ENCODE peak calls at places on chromosome 14, in ten cellular contexts. P, T, R, F, J, U, Z, C, X and V are unnamed samples.

GRCh38 chr14:78611031-78611430 is 440.9 kb downstream of the NRXN3 start:
- DNase-seq in P (no peak), T (no peak), R (no peak), F (no peak), J (no peak), U (no peak), Z (no peak), C (no peak), X (no peak), V (no peak)

GRCh38 chr14:80491562-80492139 is 280.3 kb upstream of the DIO2 start:
- DNase-seq in P (no peak), T (no peak), R (no peak), F (no peak), J (no peak), U (no peak), Z (no peak), C (no peak), X (peak), V (no peak)

GRCh38 chr14:105411985-105412767 is 7.5 kb upstream of the MTA1 start:
- DNase-seq in P (no peak), T (peak), R (no peak), F (no peak), J (no peak), U (no peak), Z (no peak), C (no peak), X (no peak), V (no peak)

GRCh38 chr14:68111733-68112270 is 292.2 kb downstream of the RAD51B start:
- DNase-seq in P (no peak), T (peak), R (no peak), F (no peak), J (no peak), U (no peak), Z (no peak), C (no peak), X (no peak), V (no peak)

GRCh38 chr14:90760591-90761316 is 55.5 kb downstream of the TTC7B start:
- DNase-seq in P (no peak), T (peak), R (no peak), F (no peak), J (peak), U (no peak), Z (no peak), C (no peak), X (peak), V (no peak)

GRCh38 chr14:96279564-96279963 is 23.6 kb downstream of the BDKRB1 start:
- DNase-seq in P (no peak), T (no peak), R (no peak), F (no peak), J (peak), U (no peak), Z (no peak), C (no peak), X (peak), V (no peak)

GRCh38 chr14:49314756-49315155 is 271.4 kb downstream of the RPS29 start:
- DNase-seq in P (no peak), T (no peak), R (no peak), F (no peak), J (peak), U (no peak), Z (no peak), C (no peak), X (no peak), V (no peak)

GRCh38 chr14:103286968-103287850 is 46.8 kb upstream of the EIF5 start:
- DNase-seq in P (no peak), T (no peak), R (no peak), F (no peak), J (no peak), U (no peak), Z (no peak), C (peak), X (no peak), V (no peak)

GRCh38 chr14:86781111-86781510 is 1211.9 kb downstream of the GALC start:
- DNase-seq in P (no peak), T (no peak), R (no peak), F (no peak), J (no peak), U (no peak), Z (no peak), C (no peak), X (no peak), V (no peak)

GRCh38 chr14:69673578-69674305 is 62.3 kb downstream of the SUSD6 start:
- DNase-seq in P (no peak), T (no peak), R (peak), F (no peak), J (no peak), U (no peak), Z (no peak), C (no peak), X (no peak), V (no peak)

GRCh38 chr14:97336179-97336578 is 539.0 kb downstream of the VRK1 start:
- DNase-seq in P (no peak), T (no peak), R (no peak), F (no peak), J (no peak), U (no peak), Z (no peak), C (no peak), X (no peak), V (peak)

DNA sequence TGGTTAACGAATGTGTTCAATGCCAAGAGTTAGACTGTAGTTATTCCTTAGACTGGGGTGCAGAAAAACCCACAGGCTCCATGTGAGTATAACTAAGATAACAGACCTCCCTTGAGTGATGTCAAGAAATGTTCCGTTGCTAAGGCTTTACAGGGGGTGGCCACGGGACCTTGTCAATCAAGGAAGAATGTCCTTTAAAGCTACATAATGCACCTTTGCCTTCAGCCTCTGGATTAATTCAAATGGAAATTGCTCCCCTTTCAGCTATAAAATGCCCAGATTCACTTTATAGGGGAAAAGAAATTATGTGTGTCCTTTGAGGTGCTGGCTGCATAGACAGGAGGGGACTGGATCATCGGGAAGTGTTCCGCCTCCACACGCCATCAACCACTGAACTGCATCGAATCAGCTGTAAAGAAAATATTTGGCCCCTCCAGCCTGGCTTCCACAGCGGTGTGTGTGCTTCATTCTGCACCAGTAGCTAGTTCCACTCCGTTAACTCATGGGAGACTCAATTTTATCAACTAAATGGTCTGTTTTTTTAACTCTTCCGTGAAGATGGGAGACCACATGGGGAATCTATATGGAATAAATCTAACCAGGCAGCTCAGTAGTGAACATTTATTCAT is 415.4 kb downstream of the DPF3 start:
- DNase-seq in P (no peak), T (no peak), R (no peak), F (no peak), J (no peak), U (no peak), Z (no peak), C (peak), X (no peak), V (no peak)
- H3K4me3 ChIP-seq in P (no peak), T (no peak), R (no peak), F (no peak), J (no peak), U (no peak), Z (no peak), C (no peak), X (no peak), V (no peak)

GRCh38 chr14:92039073-92039719 is 663 bp downstream of the TRIP11 start:
- DNase-seq in P (peak), T (peak), R (no peak), F (peak), J (peak), U (no peak), Z (no peak), C (no peak), X (peak), V (peak)

GRCh38 chr14:92039720-92040430 is at the start of gene TRIP11:
- DNase-seq in P (peak), T (peak), R (peak), F (peak), J (peak), U (peak), Z (peak), C (no peak), X (peak), V (peak)

GRCh38 chr14:92040431-92041040 is 677 bp upstream of the TRIP11 start:
- DNase-seq in P (no peak), T (no peak), R (peak), F (peak), J (peak), U (no peak), Z (peak), C (no peak), X (peak), V (peak)

GRCh38 chr14:92037989-92038388 is 1.9 kb downstream of the TRIP11 start:
- DNase-seq in P (no peak), T (no peak), R (no peak), F (no peak), J (peak), U (no peak), Z (no peak), C (no peak), X (no peak), V (no peak)

DNA sequence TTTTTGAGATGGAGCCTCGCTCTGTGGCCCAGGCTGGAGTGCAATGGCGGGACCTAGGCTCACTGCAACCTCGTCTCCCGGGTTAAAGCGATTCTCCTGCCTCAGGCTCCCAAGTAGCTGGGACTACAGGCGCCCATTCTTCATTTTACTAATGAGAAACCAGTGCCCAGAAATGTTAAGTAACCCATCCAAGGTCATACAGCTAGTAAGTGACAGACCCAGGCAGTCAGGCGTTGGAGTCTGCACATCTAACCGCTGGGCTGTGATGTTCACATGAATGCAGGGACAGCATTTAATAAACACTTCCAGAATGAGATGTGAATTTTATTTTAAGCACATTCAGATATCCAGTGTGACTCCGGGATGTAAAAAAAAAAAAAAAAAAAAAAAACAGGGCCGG is 1.3 kb upstream of the TRIP11 start:
- DNase-seq in P (no peak), T (no peak), R (no peak), F (no peak), J (no peak), U (no peak), Z (no peak), C (no peak), X (no peak), V (no peak)
- H3K4me3 ChIP-seq in P (peak), T (no peak), R (no peak), F (peak), J (no peak), U (peak), Z (peak), C (peak), X (no peak), V (peak)

GRCh38 chr14:56310643-56311042 is 192.4 kb downstream of the PELI2 start:
- DNase-seq in P (no peak), T (no peak), R (no peak), F (no peak), J (peak), U (no peak), Z (no peak), C (no peak), X (peak), V (no peak)
- H3K4me3 ChIP-seq in P (no peak), T (no peak), R (no peak), F (no peak), J (no peak), U (no peak), Z (no peak), C (no peak), X (no peak), V (no peak)

DNA sequence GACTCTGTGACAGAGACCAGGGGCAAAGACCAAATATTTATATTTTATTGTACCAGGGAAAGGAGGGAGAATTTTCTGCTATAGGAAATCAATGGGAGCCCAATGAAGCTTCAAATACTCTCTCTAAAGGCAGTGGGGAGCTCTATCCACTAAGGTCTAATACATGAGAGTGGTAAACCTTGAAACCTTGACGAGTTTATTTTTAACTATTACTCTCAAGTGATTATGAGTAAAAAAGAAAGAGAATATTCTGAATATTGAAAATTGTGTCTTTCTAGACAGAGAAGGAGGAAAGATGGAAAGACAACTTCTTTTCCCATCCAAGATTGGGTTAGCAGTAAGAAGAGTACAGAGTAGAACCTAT is 1722.1 kb upstream of the SEL1L start:
- DNase-seq in P (no peak), T (no peak), R (no peak), F (no peak), J (no peak), U (no peak), Z (no peak), C (no peak), X (no peak), V (no peak)
- H3K4me3 ChIP-seq in P (no peak), T (no peak), R (no peak), F (no peak), J (no peak), U (no peak), Z (no peak), C (no peak), X (no peak), V (no peak)

GRCh38 chr14:99043756-99044155 is 228.2 kb downstream of the BCL11B start:
- DNase-seq in P (no peak), T (no peak), R (no peak), F (no peak), J (no peak), U (no peak), Z (no peak), C (no peak), X (no peak), V (no peak)
- H3K4me3 ChIP-seq in P (no peak), T (no peak), R (no peak), F (no peak), J (no peak), U (no peak), Z (no peak), C (no peak), X (no peak), V (no peak)

GRCh38 chr14:101078105-101078891 is 174.8 kb upstream of the RTL1 start:
- DNase-seq in P (no peak), T (no peak), R (no peak), F (no peak), J (no peak), U (no peak), Z (peak), C (no peak), X (no peak), V (no peak)

GRCh38 chr14:101078892-101079221 is 175.3 kb upstream of the RTL1 start:
- DNase-seq in P (no peak), T (no peak), R (no peak), F (no peak), J (no peak), U (no peak), Z (peak), C (peak), X (no peak), V (no peak)

GRCh38 chr14:101076451-101077220 is 173.1 kb upstream of the RTL1 start:
- DNase-seq in P (no peak), T (no peak), R (no peak), F (no peak), J (no peak), U (no peak), Z (peak), C (no peak), X (no peak), V (no peak)

GRCh38 chr14:101075801-101076413 is 172.4 kb upstream of the RTL1 start:
- DNase-seq in P (no peak), T (no peak), R (no peak), F (no peak), J (no peak), U (no peak), Z (peak), C (peak), X (no peak), V (no peak)

GRCh38 chr14:101077511-101078074 is 174.1 kb upstream of the RTL1 start:
- DNase-seq in P (no peak), T (no peak), R (no peak), F (no peak), J (peak), U (no peak), Z (peak), C (no peak), X (no peak), V (no peak)
- H3K4me3 ChIP-seq in P (no peak), T (no peak), R (no peak), F (no peak), J (peak), U (no peak), Z (peak), C (no peak), X (no peak), V (no peak)

GRCh38 chr14:22497144-22497423 is 91.9 kb downstream of the DAD1 start:
- DNase-seq in P (no peak), T (no peak), R (no peak), F (no peak), J (no peak), U (no peak), Z (no peak), C (no peak), X (no peak), V (peak)
- H3K4me3 ChIP-seq in P (no peak), T (no peak), R (no peak), F (no peak), J (no peak), U (no peak), Z (no peak), C (no peak), X (no peak), V (no peak)

GRCh38 chr14:34711808-34712712 is 2.3 kb downstream of the CFL2 start:
- DNase-seq in P (no peak), T (no peak), R (no peak), F (no peak), J (no peak), U (no peak), Z (no peak), C (no peak), X (no peak), V (no peak)

GRCh38 chr14:34710006-34710405 is 4.4 kb downstream of the CFL2 start:
- DNase-seq in P (no peak), T (no peak), R (no peak), F (no peak), J (no peak), U (no peak), Z (no peak), C (no peak), X (no peak), V (no peak)

GRCh38 chr14:34713122-34713680 is 1.2 kb downstream of the CFL2 start:
- DNase-seq in P (no peak), T (no peak), R (no peak), F (no peak), J (no peak), U (no peak), Z (no peak), C (no peak), X (no peak), V (no peak)

GRCh38 chr14:34711169-34711568 is 3.2 kb downstream of the CFL2 start:
- DNase-seq in P (peak), T (no peak), R (peak), F (no peak), J (peak), U (peak), Z (no peak), C (no peak), X (peak), V (peak)

DNA sequence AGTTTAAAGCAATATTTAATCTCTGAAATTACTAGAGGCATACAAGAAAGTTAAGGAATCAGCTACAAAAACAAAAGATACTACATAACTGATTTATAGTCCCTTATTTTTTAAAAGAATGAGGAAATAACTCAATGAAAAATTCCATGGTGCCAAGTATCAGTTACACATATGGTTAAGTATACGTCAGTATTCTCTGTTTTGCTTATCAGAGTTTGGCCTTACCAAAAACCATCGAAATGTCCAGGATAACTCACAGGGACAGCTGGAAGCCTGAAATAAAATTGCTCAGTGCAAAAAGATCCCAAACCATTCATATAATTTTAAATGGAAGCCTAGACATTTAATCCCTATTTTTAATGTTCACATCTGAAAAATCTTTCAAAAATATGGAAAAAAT is 3.6 kb downstream of the CFL2 start:
- DNase-seq in P (no peak), T (no peak), R (no peak), F (no peak), J (peak), U (no peak), Z (no peak), C (no peak), X (peak), V (no peak)
- H3K4me3 ChIP-seq in P (peak), T (no peak), R (no peak), F (no peak), J (no peak), U (no peak), Z (no peak), C (no peak), X (peak), V (peak)

GRCh38 chr14:71533396-71533795 is 398.8 kb upstream of the RGS6 start:
- DNase-seq in P (no peak), T (no peak), R (no peak), F (no peak), J (peak), U (no peak), Z (no peak), C (no peak), X (peak), V (no peak)
- H3K4me3 ChIP-seq in P (no peak), T (no peak), R (no peak), F (no peak), J (no peak), U (no peak), Z (no peak), C (no peak), X (no peak), V (no peak)

GRCh38 chr14:31230559-31230958 is 23.0 kb upstream of the HECTD1 start:
- DNase-seq in P (no peak), T (no peak), R (no peak), F (no peak), J (no peak), U (no peak), Z (no peak), C (no peak), X (no peak), V (no peak)

GRCh38 chr14:31228533-31228932 is 20.9 kb upstream of the HECTD1 start:
- DNase-seq in P (no peak), T (no peak), R (no peak), F (no peak), J (no peak), U (no peak), Z (no peak), C (no peak), X (no peak), V (no peak)

GRCh38 chr14:31229009-31229408 is 21.4 kb upstream of the HECTD1 start:
- DNase-seq in P (no peak), T (no peak), R (no peak), F (no peak), J (no peak), U (peak), Z (no peak), C (no peak), X (no peak), V (peak)

GRCh38 chr14:31232081-31232480 is 24.5 kb upstream of the HECTD1 start:
- DNase-seq in P (no peak), T (no peak), R (no peak), F (no peak), J (no peak), U (no peak), Z (peak), C (no peak), X (no peak), V (no peak)

GRCh38 chr14:31229638-31230229 is 22.1 kb upstream of the HECTD1 start:
- DNase-seq in P (no peak), T (no peak), R (no peak), F (peak), J (peak), U (no peak), Z (peak), C (no peak), X (peak), V (no peak)
- H3K4me3 ChIP-seq in P (no peak), T (no peak), R (no peak), F (peak), J (peak), U (no peak), Z (no peak), C (no peak), X (peak), V (no peak)